ENCODE peak calls at places on chromosomes 16 and 17, in ten cellular contexts. I is stimulated activated CD4-positive, alpha-beta T cell treated with anti-CD3 and anti-CD28 coated beads, Interleukin-15, amount 100 ng/mL, for 1 hour; Z is left colon; Q is CD8-positive, alpha-beta T cell; R is ascending aorta; U is type B pancreatic cell; L is Kasumi-1; Y is KG1; P is activated naive CD8-positive, alpha-beta T cell treated with anti-CD3 and anti-CD28 coated beads for 36 hours; T is memory B cell. N is an unnamed sample.

GRCh38 chr16:19926449-19927390 is 42.1 kb upstream of the GPRC5B start:
- DNase-seq in U (peak; percentile 24), L (no peak), P (no peak), R (no peak), Y (no peak), Z (no peak), Q (no peak), T (no peak), I (no peak), N (no peak)

GRCh38 chr17:81159611-81160265 is 5.6 kb upstream of the PVALEF start:
- DNase-seq in T (no peak), L (no peak), R (no peak), I (no peak), Q (no peak), U (no peak), Z (no peak), Y (no peak), P (no peak), N (no peak)

GRCh38 chr17:49958723-49959122 is 10.3 kb upstream of the DLX4 start:
- DNase-seq in U (no peak), R (no peak), L (no peak), P (no peak), I (no peak), T (no peak), Q (no peak), Y (no peak), Z (no peak), N (no peak)

GRCh38 chr17:74921769-74922168 is 1.3 kb downstream of the USH1G start:
- DNase-seq in L (no peak), P (no peak), Y (no peak), R (no peak), Q (no peak), U (no peak), I (no peak), Z (no peak), T (no peak), N (no peak)

GRCh38 chr17:6779411-6779810 is 3.4 kb downstream of the FBXO39 start:
- DNase-seq in Y (no peak), Z (no peak), I (no peak), Q (no peak), P (no peak), R (no peak), U (no peak), L (no peak), T (no peak), N (no peak)

GRCh38 chr17:50397111-50397918 is at the start of gene LRRC59:
- DNase-seq in L (peak; percentile 92), P (peak; percentile 93), Z (peak; percentile 89), Y (peak; percentile 58), U (peak; percentile 93), R (peak; percentile 94), Q (peak; percentile 97), I (peak; percentile 87), T (peak; percentile 97), N (peak; percentile 33)

GRCh38 chr16:85163278-85164112 is 51.2 kb upstream of the CIBAR2 start:
- DNase-seq in Z (no peak), L (no peak), Y (no peak), R (no peak), T (no peak), P (no peak), I (no peak), Q (no peak), U (no peak), N (no peak)

GRCh38 chr17:9071016-9071415 is 49.7 kb downstream of the NTN1 start:
- DNase-seq in R (no peak), Y (no peak), U (no peak), P (no peak), Q (no peak), L (no peak), I (no peak), T (no peak), Z (no peak), N (no peak)

GRCh38 chr17:10879110-10879509 is 41.2 kb upstream of the PIRT start:
- DNase-seq in Z (peak; percentile 46), U (no peak), I (no peak), R (no peak), Q (no peak), Y (no peak), L (no peak), P (peak; percentile 1), T (no peak), N (no peak)

N was measured in cortex of kidney.